ENCODE peak calls at places on chromosomes 4 and X, in six cellular contexts. M is upper lobe of right lung, E is left ventricle myocardium inferior, Z is AG04450, W is endothelial cell of umbilical vein, F is neural progenitor cell. J is an unnamed sample.
A peak's percentile ranks its signal among the peaks of the same experiment; 100 is the strongest.

GRCh38 chrX:71301195-71301924 is at the start of gene ITGB1BP2:
- DNase-seq in M (no peak), E (peak; percentile 13), Z (no peak), W (peak; percentile 1), F (no peak), J (no peak)

GRCh38 chr4:26268246-26268645 is 52.6 kb upstream of the RBPJ start:
- DNase-seq in M (no peak), E (no peak), Z (no peak), W (no peak), F (no peak), J (no peak)

GRCh38 chrX:16039363-16039762 is 84.0 kb upstream of the GRPR start:
- DNase-seq in M (no peak), E (no peak), Z (no peak), W (no peak), F (no peak), J (no peak)

GRCh38 chrX:84189125-84189524 is 1.1 kb upstream of the RPS6KA6 start:
- DNase-seq in M (no peak), E (no peak), Z (no peak), W (no peak), F (no peak), J (no peak)

GRCh38 chrX:29257516-29257915 is 670.3 kb downstream of the IL1RAPL1 start:
- DNase-seq in M (no peak), E (no peak), Z (peak; percentile 6), W (no peak), F (no peak), J (no peak)

GRCh38 chrX:111460612-111461011 is 48.6 kb upstream of the DCX start:
- DNase-seq in M (no peak), E (no peak), Z (no peak), W (no peak), F (no peak), J (no peak)

GRCh38 chr4:110751991-110752390 is 129.1 kb upstream of the PITX2 start:
- DNase-seq in M (no peak), E (no peak), Z (no peak), W (no peak), F (no peak), J (no peak)

GRCh38 chr4:92031825-92032224 is 271.9 kb upstream of the GRID2 start:
- DNase-seq in M (no peak), E (no peak), Z (no peak), W (no peak), F (no peak), J (no peak)

GRCh38 chr4:15186149-15186548 is 183.9 kb downstream of the CPEB2 start:
- DNase-seq in M (no peak), E (no peak), Z (no peak), W (no peak), F (no peak), J (no peak)

GRCh38 chr4:41120297-41121217 is 93.8 kb downstream of the APBB2 start:
- DNase-seq in M (peak; percentile 68), E (peak; percentile 39), Z (no peak), W (peak; percentile 78), F (no peak), J (no peak)

GRCh38 chr4:168694669-168695068 is 197.8 kb downstream of the PALLD start:
- DNase-seq in M (no peak), E (no peak), Z (no peak), W (peak; percentile 36), F (no peak), J (no peak)

GRCh38 chr4:126583509-126583908 is 1049.2 kb upstream of the INTU start:
- DNase-seq in M (no peak), E (no peak), Z (no peak), W (peak; percentile 6), F (peak; percentile 71), J (no peak)

GRCh38 chrX:22486326-22486725 is 213.6 kb downstream of the CBLL2 start:
- DNase-seq in M (no peak), E (no peak), Z (no peak), W (no peak), F (no peak), J (no peak)

DNA sequence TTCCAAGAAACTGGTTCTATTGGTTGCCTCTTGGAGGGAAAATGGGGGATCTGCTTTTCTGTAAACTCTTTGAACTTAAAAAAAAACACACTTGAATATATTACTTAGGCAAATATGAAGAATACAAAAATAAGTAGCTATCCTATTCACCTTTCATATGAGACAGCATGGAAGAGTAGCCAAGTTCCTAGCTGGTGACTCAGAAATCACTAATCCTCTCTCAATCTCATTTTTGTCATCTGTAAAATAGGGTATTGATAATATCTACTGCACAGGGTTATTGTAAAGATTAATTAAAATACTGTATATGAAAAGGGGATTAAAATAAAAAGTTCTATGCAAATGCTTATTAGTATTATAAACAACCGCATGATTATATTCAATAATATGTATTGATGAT is 12.7 kb downstream of the MGARP start:
- DNase-seq in M (no peak), E (no peak), Z (no peak), W (no peak), F (no peak), J (no peak)
- H3K27ac ChIP-seq in M (no peak overlapping the region), E (peak overlapping the region; percentile 71), Z (no peak overlapping the region), W (no peak overlapping the region), F (no peak overlapping the region), J (no peak overlapping the region)

GRCh38 chrX:104641176-104641575 is 75.2 kb downstream of the IL1RAPL2 start:
- DNase-seq in M (no peak), E (no peak), Z (no peak), W (no peak), F (no peak), J (no peak)
- H3K9me3 ChIP-seq in M (no peaks in the 10 kb centered on the region), E (peaks cover 23% of the 10 kb centered on the region), Z (no peaks in the 10 kb centered on the region), W (no peaks in the 10 kb centered on the region), F (peaks cover 5% of the 10 kb centered on the region), J (no peaks in the 10 kb centered on the region)

GRCh38 chr4:1713003-1713397 is 881 bp upstream of the SLBP start:
- DNase-seq in M (no peak), E (no peak), Z (no peak), W (no peak), F (no peak), J (no peak)

GRCh38 chr4:1708581-1708980 is 3.5 kb downstream of the SLBP start:
- DNase-seq in M (no peak), E (no peak), Z (no peak), W (no peak), F (no peak), J (no peak)

GRCh38 chr4:1711906-1712215 is 258 bp downstream of the SLBP start:
- DNase-seq in M (no peak), E (no peak), Z (no peak), W (no peak), F (no peak), J (no peak)

GRCh38 chr4:1712216-1713002 is at the start of gene SLBP:
- DNase-seq in M (peak; percentile 99), E (peak; percentile 95), Z (peak; percentile 64), W (peak; percentile 86), F (peak; percentile 94), J (peak; percentile 98)

DNA sequence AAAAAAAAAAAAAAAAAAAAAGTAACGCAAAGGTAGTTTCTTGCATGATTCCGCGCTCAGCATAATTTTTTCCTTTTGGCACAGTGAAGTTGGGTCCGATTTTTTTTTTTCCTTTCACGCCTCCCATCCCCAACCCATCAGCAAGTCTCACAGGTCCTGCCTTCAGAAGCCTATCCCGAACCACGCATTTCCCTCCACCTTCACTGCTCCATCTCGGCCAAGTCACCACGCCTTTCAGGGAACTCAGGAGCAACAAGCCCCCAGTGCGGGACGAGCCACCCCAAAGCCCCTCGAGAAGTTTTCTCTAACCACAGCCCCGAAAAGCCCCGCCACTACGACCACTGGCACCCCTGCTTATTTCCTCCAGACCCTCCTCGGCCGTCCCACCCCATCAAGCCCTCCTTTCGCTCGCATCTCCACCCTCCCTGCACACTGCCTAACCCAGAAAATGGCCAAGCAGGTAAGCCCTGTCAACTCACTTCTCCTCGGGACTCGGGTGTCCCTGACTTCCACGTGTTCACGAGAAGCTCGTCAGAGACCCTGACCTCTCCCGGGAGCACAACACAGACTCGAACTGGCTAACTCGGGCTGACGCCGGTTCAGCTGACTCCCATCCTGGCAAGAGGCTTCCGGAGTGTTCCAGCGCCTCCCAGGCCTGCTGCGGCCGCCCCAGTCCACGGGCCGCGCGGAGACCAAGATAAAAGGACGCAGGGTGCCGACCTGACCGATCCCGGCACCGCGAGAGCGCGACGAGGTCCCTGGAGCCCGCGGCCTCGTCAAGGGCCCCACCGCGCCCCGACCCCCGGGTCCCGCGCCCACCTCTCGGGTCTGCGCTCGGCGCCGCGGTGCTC is 839 bp downstream of the SLBP start:
- DNase-seq in M (peak; percentile 76), E (peak; percentile 50), Z (no peak), W (peak; percentile 65), F (peak; percentile 68), J (no peak)
- H3K27ac ChIP-seq in M (peak overlapping the region; percentile 99), E (peak overlapping the region; percentile 99), Z (peak overlapping the region; percentile 39), W (peak overlapping the region; percentile 34), F (no peak overlapping the region), J (peak overlapping the region; percentile 99)

GRCh38 chr4:99863-100262 is 24.4 kb upstream of the ZNF718 start:
- DNase-seq in M (no peak), E (no peak), Z (no peak), W (no peak), F (no peak), J (no peak)
- H3K9me3 ChIP-seq in M (peaks cover 80% of the 10 kb centered on the region), E (peaks cover 99% of the 10 kb centered on the region), Z (peaks cover 49% of the 10 kb centered on the region), W (peaks cover 6% of the 10 kb centered on the region), F (peaks cover 34% of the 10 kb centered on the region), J (peaks cover 70% of the 10 kb centered on the region)

GRCh38 chr4:42627887-42628646 is 28.8 kb downstream of the ATP8A1 start:
- DNase-seq in M (no peak), E (peak; percentile 83), Z (no peak), W (no peak), F (no peak), J (peak; percentile 77)
- H3K27ac ChIP-seq in M (no peak overlapping the region), E (peak overlapping the region; percentile 60), Z (no peak overlapping the region), W (no peak overlapping the region), F (no peak overlapping the region), J (peak overlapping the region; percentile 70)

GRCh38 chr4:3375688-3376087 is 66.1 kb upstream of the HGFAC start:
- DNase-seq in M (no peak), E (no peak), Z (peak; percentile 43), W (peak; percentile 56), F (no peak), J (no peak)

GRCh38 chr4:3374011-3374645 is 67.6 kb upstream of the HGFAC start:
- DNase-seq in M (no peak), E (no peak), Z (no peak), W (no peak), F (no peak), J (no peak)

GRCh38 chr4:3374667-3375066 is 67.1 kb upstream of the HGFAC start:
- DNase-seq in M (peak; percentile 58), E (no peak), Z (no peak), W (no peak), F (no peak), J (no peak)

GRCh38 chr4:3376266-3376665 is 65.5 kb upstream of the HGFAC start:
- DNase-seq in M (no peak), E (no peak), Z (no peak), W (no peak), F (no peak), J (no peak)

DNA sequence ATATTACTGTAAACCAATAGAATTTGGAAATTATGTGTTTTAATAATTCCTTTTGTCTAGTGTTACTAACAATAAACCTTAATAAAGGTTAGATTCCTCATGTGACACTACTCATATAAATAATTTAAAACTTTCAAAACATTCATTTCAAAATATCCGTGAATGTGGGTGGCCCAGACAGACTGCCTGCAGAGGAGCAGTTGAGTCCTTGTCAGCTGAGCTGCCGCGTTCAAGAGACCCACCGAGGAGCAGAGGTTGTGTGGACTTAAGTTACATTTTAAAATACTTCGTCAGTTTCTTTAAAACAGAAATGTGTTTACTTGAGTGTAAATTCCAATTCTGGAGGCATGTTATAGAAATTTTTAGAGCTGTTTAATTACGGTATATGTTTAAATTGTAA is 64.2 kb upstream of the HGFAC start:
- DNase-seq in M (no peak), E (no peak), Z (no peak), W (no peak), F (no peak), J (no peak)
- H3K9me3 ChIP-seq in M (no peaks in the 10 kb centered on the region), E (peaks cover 6% of the 10 kb centered on the region), Z (peaks cover 13% of the 10 kb centered on the region), W (no peaks in the 10 kb centered on the region), F (peaks cover 18% of the 10 kb centered on the region), J (no peaks in the 10 kb centered on the region)